ENCODE peak calls at places on chromosome 3, in eight cellular contexts. W is psoas muscle; F is spleen; X is GM12878; C is heart left ventricle; B is naive thymus-derived CD4-positive, alpha-beta T cell; N is A549; L is tibial nerve. V is an unnamed sample.
A peak's percentile ranks its signal among the peaks of the same experiment; 100 is the strongest.

GRCh38 chr3:143531101-143531500 is 317.2 kb downstream of the SLC9A9 start:
- DNase-seq in N (no peak), C (no peak), W (no peak), F (no peak), B (no peak), L (no peak), X (no peak), V (no peak)

GRCh38 chr3:105614288-105615030 is 247.8 kb downstream of the ALCAM start:
- DNase-seq in C (no peak), B (no peak), F (no peak), L (no peak), X (no peak), W (no peak), N (no peak), V (no peak)

GRCh38 chr3:99108508-99108907 is 207.0 kb upstream of the DCBLD2 start:
- DNase-seq in X (no peak), B (no peak), W (no peak), N (peak; percentile 32), L (peak; percentile 16), C (peak; percentile 6), F (no peak), V (no peak)

GRCh38 chr3:183826448-183826847 is 1.1 kb upstream of the MAP6D1 start:
- DNase-seq in N (no peak), L (no peak), X (no peak), B (no peak), W (peak; percentile 31), C (no peak), F (peak; percentile 67), V (no peak)

GRCh38 chr3:65573548-65574116 is 465.1 kb downstream of the MAGI1 start:
- DNase-seq in N (no peak), C (no peak), F (no peak), B (no peak), W (no peak), X (no peak), L (no peak), V (no peak)

GRCh38 chr3:100033184-100033583 is 81.1 kb downstream of the FILIP1L start:
- DNase-seq in F (no peak), X (no peak), C (no peak), L (no peak), W (no peak), B (no peak), N (peak; percentile 37), V (no peak)

GRCh38 chr3:58526124-58526957 is 10.6 kb downstream of the ACOX2 start:
- DNase-seq in L (no peak), N (peak; percentile 85), X (no peak), C (no peak), W (no peak), F (no peak), B (no peak), V (no peak)

GRCh38 chr3:69320867-69321266 is 65.0 kb downstream of the FRMD4B start:
- DNase-seq in N (no peak), C (peak; percentile 55), F (no peak), W (no peak), X (peak; percentile 66), L (no peak), B (no peak), V (no peak)

GRCh38 chr3:186212611-186213010 is 103.7 kb upstream of the ETV5 start:
- DNase-seq in B (no peak), C (no peak), F (no peak), L (no peak), N (no peak), X (no peak), W (no peak), V (no peak)

GRCh38 chr3:124788254-124788745 is 58.0 kb downstream of the UMPS start:
- DNase-seq in L (no peak), C (no peak), X (no peak), F (no peak), W (no peak), N (no peak), B (no peak), V (no peak)

GRCh38 chr3:124792341-124793034 is 62.2 kb downstream of the UMPS start:
- DNase-seq in L (no peak), F (no peak), C (no peak), B (no peak), X (no peak), W (no peak), N (no peak), V (no peak)

GRCh38 chr3:124791142-124791541 is 60.9 kb downstream of the UMPS start:
- DNase-seq in B (no peak), F (peak; percentile 15), C (no peak), L (no peak), N (no peak), X (no peak), W (no peak), V (no peak)

GRCh38 chr3:124793054-124793740 is 62.9 kb downstream of the UMPS start:
- DNase-seq in B (no peak), L (no peak), F (no peak), C (no peak), W (no peak), N (no peak), X (no peak), V (no peak)

GRCh38 chr3:124791639-124792111 is 61.4 kb downstream of the UMPS start:
- DNase-seq in B (no peak), L (no peak), N (no peak), X (no peak), W (peak; percentile 43), C (peak; percentile 52), F (no peak), V (peak; percentile 14)
- H3K27ac ChIP-seq in B (no peak overlapping the region), L (no peak overlapping the region), N (no peak overlapping the region), X (no peak overlapping the region), W (peak overlapping the region; percentile 46), C (peak overlapping the region; percentile 39), F (peak overlapping the region; percentile 18), V (no peak overlapping the region)

GRCh38 chr3:61182648-61183047 is 68.6 kb downstream of the FHIT start:
- DNase-seq in N (no peak), C (no peak), X (no peak), F (no peak), B (no peak), L (no peak), W (no peak), V (no peak)
- H3K27ac ChIP-seq in N (no peak overlapping the region), C (no peak overlapping the region), X (peak overlapping the region; percentile 30), F (no peak overlapping the region), B (no peak overlapping the region), L (no peak overlapping the region), W (no peak overlapping the region), V (no peak overlapping the region)

GRCh38 chr3:62604301-62604700 is 231.0 kb upstream of the FEZF2 start:
- DNase-seq in W (no peak), C (no peak), N (peak; percentile 7), L (no peak), B (no peak), X (no peak), F (no peak), V (no peak)
- H3K27ac ChIP-seq in W (no peak overlapping the region), C (no peak overlapping the region), N (no peak overlapping the region), L (no peak overlapping the region), B (no peak overlapping the region), X (no peak overlapping the region), F (no peak overlapping the region), V (no peak overlapping the region)

DNA sequence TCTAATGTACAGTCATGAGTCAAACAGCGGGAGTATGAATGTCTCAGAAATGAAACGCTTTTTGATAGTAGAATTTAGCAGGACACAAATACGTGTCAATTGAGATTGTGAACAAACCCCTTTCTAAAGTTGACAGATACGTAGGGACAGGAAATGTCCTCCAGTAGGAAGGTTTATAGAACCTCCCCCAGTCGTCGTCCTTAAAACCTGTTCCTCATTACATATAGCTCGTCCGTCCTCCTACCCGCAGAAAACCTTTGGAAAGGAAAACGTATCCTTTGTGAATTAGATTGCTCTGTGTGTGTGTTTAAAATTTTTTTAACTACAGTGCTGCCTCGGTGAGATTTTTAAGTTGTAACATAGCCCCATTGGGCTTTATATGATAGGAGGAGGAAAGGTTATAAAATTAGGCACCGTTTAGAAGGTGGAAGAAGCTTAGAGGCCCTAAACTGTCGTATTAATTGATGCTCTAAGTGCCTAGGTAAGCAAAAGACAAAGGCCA is 4.1 kb downstream of the UBE2E1 start:
- DNase-seq in F (no peak), L (no peak), N (no peak), B (no peak), X (no peak), C (no peak), W (no peak), V (no peak)
- H3K27ac ChIP-seq in F (peak overlapping the region; percentile 89), L (peak overlapping the region; percentile 80), N (peak overlapping the region; percentile 94), B (peak overlapping the region; percentile 77), X (peak overlapping the region; percentile 86), C (peak overlapping the region; percentile 80), W (peak overlapping the region; percentile 97), V (peak overlapping the region; percentile 77)

GRCh38 chr3:5188419-5189405 is 1.2 kb downstream of the EDEM1 start:
- DNase-seq in B (peak; percentile 52), L (no peak), N (peak; percentile 53), C (peak; percentile 13), W (no peak), X (no peak), F (peak; percentile 81), V (no peak)
- H3K27ac ChIP-seq in B (peak overlapping the region; percentile 97), L (peak overlapping the region; percentile 97), N (peak overlapping the region; percentile 92), C (peak overlapping the region; percentile 95), W (peak overlapping the region; percentile 94), X (peak overlapping the region; percentile 96), F (peak overlapping the region; percentile 99), V (peak overlapping the region; percentile 82)

DNA sequence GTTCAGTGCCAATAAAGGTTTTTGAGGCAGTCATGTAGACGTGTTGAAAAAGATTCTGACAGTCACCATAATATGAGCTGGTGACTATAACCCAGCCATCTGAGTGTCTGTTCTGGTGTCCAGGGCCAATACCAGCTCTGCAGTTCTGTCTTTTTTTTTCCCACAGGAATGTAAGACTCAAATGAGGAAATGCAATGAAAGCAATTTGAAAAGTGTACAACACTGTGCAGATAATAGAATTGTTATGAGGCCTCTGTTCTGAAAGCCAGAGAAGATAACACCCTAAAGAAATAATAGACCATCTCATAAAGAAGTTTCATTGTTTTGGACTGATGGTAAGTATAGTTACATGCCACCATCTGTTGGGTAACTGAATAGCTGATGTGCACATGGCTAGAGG is 57.1 kb downstream of the CLDN1 start:
- DNase-seq in B (no peak), X (no peak), N (no peak), L (no peak), W (no peak), C (no peak), F (no peak), V (no peak)
- H3K27ac ChIP-seq in B (no peak overlapping the region), X (no peak overlapping the region), N (no peak overlapping the region), L (no peak overlapping the region), W (no peak overlapping the region), C (no peak overlapping the region), F (peak overlapping the region; percentile 1), V (no peak overlapping the region)

GRCh38 chr3:72316501-72317279 is 531.6 kb downstream of the SHQ1 start:
- DNase-seq in N (no peak), C (no peak), X (no peak), B (no peak), W (no peak), L (no peak), F (no peak), V (no peak)

GRCh38 chr3:72310028-72310987 is 525.4 kb upstream of the PROK2 start:
- DNase-seq in F (peak; percentile 92), X (peak; percentile 84), C (peak; percentile 52), L (no peak), W (no peak), B (no peak), N (no peak), V (no peak)

GRCh38 chr3:72311425-72311824 is 526.5 kb upstream of the PROK2 start:
- DNase-seq in B (no peak), N (no peak), C (no peak), F (no peak), X (no peak), W (no peak), L (no peak), V (no peak)

GRCh38 chr3:72312339-72312738 is 527.4 kb upstream of the PROK2 start:
- DNase-seq in B (no peak), F (no peak), L (no peak), W (no peak), C (no peak), X (peak; percentile 26), N (no peak), V (no peak)

GRCh38 chr3:72313308-72313707 is 528.4 kb upstream of the PROK2 start:
- DNase-seq in C (no peak), B (no peak), L (no peak), N (no peak), X (no peak), F (no peak), W (no peak), V (no peak)
- H3K27ac ChIP-seq in C (no peak overlapping the region), B (no peak overlapping the region), L (no peak overlapping the region), N (no peak overlapping the region), X (no peak overlapping the region), F (no peak overlapping the region), W (no peak overlapping the region), V (no peak overlapping the region)

V was measured in substantia nigra.